ENCODE peak calls at places on chromosomes 11 and 22, in seven cellular contexts. One of them, this sample, is unnamed. For H3K27me3, the result is how much of the 10 kb centered on the place peaks cover.

GRCh38 chr11:62687508-62688396 is 1.6 kb downstream of the LRRN4CL start:
- DNase-seq in effector memory CD4-positive, alpha-beta T cell: no peak
- DNase-seq in adipocyte: no peak
- DNase-seq in RWPE2: no peak
- DNase-seq in neural progenitor cell: no peak
- DNase-seq in CD8-positive, alpha-beta T cell: no peak
- DNase-seq in Caco-2: no peak
- DNase-seq in this sample: peak

GRCh38 chr11:11533751-11534150 is 88.1 kb downstream of the GALNT18 start:
- DNase-seq in effector memory CD4-positive, alpha-beta T cell: no peak
- DNase-seq in neural progenitor cell: peak
- DNase-seq in adipocyte: no peak
- DNase-seq in Caco-2: no peak
- DNase-seq in RWPE2: no peak
- DNase-seq in CD8-positive, alpha-beta T cell: no peak
- DNase-seq in this sample: no peak

GRCh38 chr22:41524809-41525449 is 19.3 kb downstream of the POLR3H start:
- DNase-seq in Caco-2: no peak
- DNase-seq in neural progenitor cell: no peak
- DNase-seq in CD8-positive, alpha-beta T cell: peak
- DNase-seq in effector memory CD4-positive, alpha-beta T cell: peak
- DNase-seq in RWPE2: no peak
- DNase-seq in adipocyte: no peak
- DNase-seq in this sample: peak

GRCh38 chr11:61042961-61043540 is 59.2 kb upstream of the CD5 start:
- DNase-seq in neural progenitor cell: no peak
- DNase-seq in adipocyte: no peak
- DNase-seq in RWPE2: no peak
- DNase-seq in Caco-2: no peak
- DNase-seq in CD8-positive, alpha-beta T cell: no peak
- DNase-seq in effector memory CD4-positive, alpha-beta T cell: no peak
- DNase-seq in this sample: no peak

GRCh38 chr11:8728566-8728965 is 46.0 kb downstream of the RPL27A start:
- DNase-seq in adipocyte: peak
- DNase-seq in effector memory CD4-positive, alpha-beta T cell: no peak
- DNase-seq in RWPE2: no peak
- DNase-seq in CD8-positive, alpha-beta T cell: no peak
- DNase-seq in Caco-2: no peak
- DNase-seq in neural progenitor cell: no peak
- DNase-seq in this sample: no peak

GRCh38 chr11:47946682-47947575 is 33.4 kb upstream of the PTPRJ start:
- DNase-seq in Caco-2: no peak
- DNase-seq in adipocyte: peak
- DNase-seq in neural progenitor cell: no peak
- DNase-seq in RWPE2: peak
- DNase-seq in effector memory CD4-positive, alpha-beta T cell: no peak
- DNase-seq in CD8-positive, alpha-beta T cell: peak
- DNase-seq in this sample: peak

GRCh38 chr11:13012037-13012693 is 3.0 kb downstream of the RASSF10 start:
- DNase-seq in RWPE2: no peak
- DNase-seq in adipocyte: no peak
- DNase-seq in CD8-positive, alpha-beta T cell: no peak
- DNase-seq in neural progenitor cell: peak
- DNase-seq in effector memory CD4-positive, alpha-beta T cell: no peak
- DNase-seq in Caco-2: no peak
- DNase-seq in this sample: peak

GRCh38 chr22:43533656-43534428 is 122.0 kb downstream of the MPPED1 start:
- DNase-seq in CD8-positive, alpha-beta T cell: no peak
- DNase-seq in effector memory CD4-positive, alpha-beta T cell: no peak
- DNase-seq in adipocyte: no peak
- DNase-seq in Caco-2: no peak
- DNase-seq in neural progenitor cell: no peak
- DNase-seq in RWPE2: no peak
- DNase-seq in this sample: no peak

GRCh38 chr11:119696378-119697157 is 32.4 kb downstream of the NECTIN1 start:
- DNase-seq in neural progenitor cell: peak
- DNase-seq in RWPE2: peak
- DNase-seq in Caco-2: peak
- DNase-seq in adipocyte: no peak
- DNase-seq in effector memory CD4-positive, alpha-beta T cell: no peak
- DNase-seq in CD8-positive, alpha-beta T cell: no peak
- DNase-seq in this sample: peak

GRCh38 chr11:111307472-111308108 is 9.2 kb downstream of the POU2AF3 start:
- DNase-seq in Caco-2: no peak
- DNase-seq in adipocyte: no peak
- DNase-seq in RWPE2: no peak
- DNase-seq in neural progenitor cell: no peak
- DNase-seq in CD8-positive, alpha-beta T cell: no peak
- DNase-seq in effector memory CD4-positive, alpha-beta T cell: no peak
- DNase-seq in this sample: no peak

GRCh38 chr11:67382481-67383136 is 9.2 kb upstream of the RAD9A start:
- DNase-seq in CD8-positive, alpha-beta T cell: peak
- DNase-seq in effector memory CD4-positive, alpha-beta T cell: peak
- DNase-seq in Caco-2: peak
- DNase-seq in neural progenitor cell: peak
- DNase-seq in RWPE2: no peak
- DNase-seq in adipocyte: peak
- DNase-seq in this sample: peak

GRCh38 chr11:69729252-69729651 is 25.4 kb upstream of the FGF19 start:
- DNase-seq in effector memory CD4-positive, alpha-beta T cell: no peak
- DNase-seq in RWPE2: peak
- DNase-seq in neural progenitor cell: no peak
- DNase-seq in Caco-2: no peak
- DNase-seq in adipocyte: no peak
- DNase-seq in CD8-positive, alpha-beta T cell: no peak
- DNase-seq in this sample: no peak

GRCh38 chr22:23684051-23684450 is 6.8 kb upstream of the RGL4 start:
- DNase-seq in neural progenitor cell: no peak
- DNase-seq in Caco-2: no peak
- DNase-seq in adipocyte: no peak
- DNase-seq in RWPE2: no peak
- DNase-seq in CD8-positive, alpha-beta T cell: no peak
- DNase-seq in effector memory CD4-positive, alpha-beta T cell: no peak
- DNase-seq in this sample: no peak

GRCh38 chr11:10405858-10406592 is 49.0 kb upstream of the AMPD3 start:
- DNase-seq in RWPE2: peak
- DNase-seq in adipocyte: peak
- DNase-seq in Caco-2: peak
- DNase-seq in CD8-positive, alpha-beta T cell: peak
- DNase-seq in effector memory CD4-positive, alpha-beta T cell: no peak
- DNase-seq in neural progenitor cell: peak
- DNase-seq in this sample: peak

GRCh38 chr22:23263651-23264555 is 83.6 kb downstream of the BCR start:
- DNase-seq in adipocyte: no peak
- DNase-seq in effector memory CD4-positive, alpha-beta T cell: peak
- DNase-seq in CD8-positive, alpha-beta T cell: peak
- DNase-seq in RWPE2: no peak
- DNase-seq in Caco-2: no peak
- DNase-seq in neural progenitor cell: no peak
- DNase-seq in this sample: no peak

GRCh38 chr11:101582242-101583052 is 1.4 kb downstream of the TRPC6 start:
- DNase-seq in adipocyte: peak
- DNase-seq in Caco-2: no peak
- DNase-seq in effector memory CD4-positive, alpha-beta T cell: no peak
- DNase-seq in neural progenitor cell: peak
- DNase-seq in RWPE2: no peak
- DNase-seq in CD8-positive, alpha-beta T cell: no peak
- DNase-seq in this sample: peak

GRCh38 chr11:101586965-101587364 is 3.2 kb upstream of the TRPC6 start:
- DNase-seq in Caco-2: no peak
- DNase-seq in neural progenitor cell: no peak
- DNase-seq in RWPE2: no peak
- DNase-seq in CD8-positive, alpha-beta T cell: no peak
- DNase-seq in adipocyte: no peak
- DNase-seq in effector memory CD4-positive, alpha-beta T cell: no peak
- DNase-seq in this sample: no peak

GRCh38 chr11:101584651-101585050 is 844 bp upstream of the TRPC6 start:
- DNase-seq in CD8-positive, alpha-beta T cell: no peak
- DNase-seq in Caco-2: no peak
- DNase-seq in effector memory CD4-positive, alpha-beta T cell: no peak
- DNase-seq in neural progenitor cell: peak
- DNase-seq in RWPE2: no peak
- DNase-seq in adipocyte: no peak
- DNase-seq in this sample: no peak

GRCh38 chr11:101583180-101584128 is at the start of gene TRPC6:
- DNase-seq in Caco-2: no peak
- DNase-seq in neural progenitor cell: peak
- DNase-seq in RWPE2: peak
- DNase-seq in effector memory CD4-positive, alpha-beta T cell: no peak
- DNase-seq in adipocyte: peak
- DNase-seq in CD8-positive, alpha-beta T cell: no peak
- DNase-seq in this sample: peak

GRCh38 chr11:101584129-101584515 is 315 bp upstream of the TRPC6 start:
- DNase-seq in neural progenitor cell: no peak
- DNase-seq in adipocyte: no peak
- DNase-seq in effector memory CD4-positive, alpha-beta T cell: no peak
- DNase-seq in RWPE2: no peak
- DNase-seq in Caco-2: no peak
- DNase-seq in CD8-positive, alpha-beta T cell: no peak
- DNase-seq in this sample: no peak
- H3K4me3 ChIP-seq in neural progenitor cell: peak
- H3K4me3 ChIP-seq in adipocyte: peak
- H3K4me3 ChIP-seq in effector memory CD4-positive, alpha-beta T cell: no peak
- H3K4me3 ChIP-seq in RWPE2: no peak
- H3K4me3 ChIP-seq in Caco-2: no peak
- H3K4me3 ChIP-seq in CD8-positive, alpha-beta T cell: no peak
- H3K4me3 ChIP-seq in this sample: peak

DNA sequence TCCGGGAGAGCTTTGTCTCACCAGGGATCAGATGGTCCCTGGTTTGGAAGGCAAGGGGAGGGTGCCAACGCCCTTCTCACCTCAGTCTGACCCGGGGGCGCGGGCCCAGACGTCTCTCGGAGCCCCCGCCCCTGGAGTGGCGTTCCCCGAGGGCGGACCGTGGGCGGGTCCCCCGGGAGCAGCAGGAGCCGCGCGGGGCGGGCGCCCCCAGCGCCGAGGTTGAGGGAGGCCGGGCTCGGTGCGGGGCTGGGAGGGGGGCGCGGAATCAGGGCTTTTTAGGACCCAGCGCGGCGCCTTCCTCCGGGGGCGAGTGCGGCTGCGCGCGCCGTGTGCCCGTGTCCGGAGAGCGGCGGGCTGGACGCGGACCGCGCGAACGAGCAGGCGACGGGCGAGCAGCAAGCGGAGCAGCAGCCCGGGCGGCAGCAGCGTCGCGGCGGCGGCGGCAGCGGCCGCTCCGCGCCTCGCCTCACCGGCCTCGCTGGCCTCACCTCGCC is at the start of gene KCNC1:
- DNase-seq in neural progenitor cell: peak
- DNase-seq in effector memory CD4-positive, alpha-beta T cell: no peak
- DNase-seq in Caco-2: peak
- DNase-seq in RWPE2: no peak
- DNase-seq in CD8-positive, alpha-beta T cell: no peak
- DNase-seq in adipocyte: peak
- DNase-seq in this sample: peak
- H3K27me3 ChIP-seq in neural progenitor cell: half or more
- H3K27me3 ChIP-seq in effector memory CD4-positive, alpha-beta T cell: under half
- H3K27me3 ChIP-seq in Caco-2: under half
- H3K27me3 ChIP-seq in RWPE2: half or more
- H3K27me3 ChIP-seq in CD8-positive, alpha-beta T cell: under half
- H3K27me3 ChIP-seq in adipocyte: half or more
- H3K27me3 ChIP-seq in this sample: half or more

DNA sequence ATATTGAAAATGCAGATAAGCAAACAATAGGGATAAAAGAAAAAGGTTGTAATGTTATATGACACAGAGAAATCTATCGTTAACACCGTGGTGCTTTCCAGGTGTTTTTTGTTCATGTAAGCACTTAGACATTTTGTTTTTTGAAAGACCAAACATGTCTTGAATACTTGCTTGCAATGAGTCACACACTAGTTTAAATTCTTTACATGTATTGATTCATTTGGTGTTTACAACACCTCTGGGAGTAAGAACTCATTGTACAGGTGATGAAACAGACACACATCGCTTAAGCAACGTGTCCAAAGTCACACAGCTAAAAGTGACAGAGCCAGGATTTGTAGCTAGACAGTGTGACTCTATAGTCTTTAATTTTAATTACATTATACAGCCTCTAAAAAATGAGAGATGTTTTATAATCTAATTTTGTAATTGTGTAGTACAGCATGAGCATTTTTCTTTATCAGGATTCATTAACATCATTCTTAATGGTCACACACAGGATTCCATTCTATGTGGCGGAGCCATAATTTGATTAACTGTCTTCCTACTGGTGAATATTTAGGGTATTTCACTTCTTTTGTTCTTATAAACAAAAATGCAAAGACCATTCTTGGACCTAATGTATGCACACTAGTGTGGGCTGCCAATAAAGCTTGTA is 148.9 kb downstream of the DBX1 start:
- DNase-seq in RWPE2: no peak
- DNase-seq in effector memory CD4-positive, alpha-beta T cell: no peak
- DNase-seq in neural progenitor cell: no peak
- DNase-seq in CD8-positive, alpha-beta T cell: no peak
- DNase-seq in adipocyte: peak
- DNase-seq in Caco-2: no peak
- DNase-seq in this sample: no peak
- H3K4me3 ChIP-seq in RWPE2: no peak
- H3K4me3 ChIP-seq in effector memory CD4-positive, alpha-beta T cell: no peak
- H3K4me3 ChIP-seq in neural progenitor cell: no peak
- H3K4me3 ChIP-seq in CD8-positive, alpha-beta T cell: no peak
- H3K4me3 ChIP-seq in adipocyte: no peak
- H3K4me3 ChIP-seq in Caco-2: no peak
- H3K4me3 ChIP-seq in this sample: no peak

DNA sequence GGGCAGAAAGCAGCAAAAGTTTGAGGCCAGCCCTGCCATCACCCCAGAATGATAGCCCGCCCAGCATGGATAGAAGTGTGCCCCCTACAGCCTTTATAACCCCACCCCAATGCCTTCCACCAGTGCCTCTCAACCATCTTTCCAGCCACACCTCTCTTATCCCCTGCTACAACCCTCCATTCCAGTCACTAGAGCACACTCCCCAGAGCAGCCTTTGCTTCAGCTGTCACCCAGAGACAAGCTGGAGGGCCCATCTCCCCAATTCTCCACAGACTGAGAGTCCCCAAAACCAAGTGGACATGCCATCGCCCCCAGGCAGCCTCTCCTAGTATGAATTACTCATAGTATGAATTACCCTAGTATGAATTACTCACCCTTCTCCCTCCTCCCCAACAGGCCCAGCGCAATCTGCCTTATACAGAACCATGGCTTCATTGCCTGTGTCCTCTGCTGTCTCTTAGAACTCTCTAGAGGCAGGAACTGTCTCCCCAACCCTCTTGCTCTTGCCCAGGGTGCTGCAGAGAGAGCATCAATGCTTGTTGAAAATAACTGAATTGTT is 24.9 kb downstream of the MYH9 start:
- DNase-seq in neural progenitor cell: no peak
- DNase-seq in Caco-2: no peak
- DNase-seq in CD8-positive, alpha-beta T cell: no peak
- DNase-seq in effector memory CD4-positive, alpha-beta T cell: no peak
- DNase-seq in adipocyte: peak
- DNase-seq in RWPE2: no peak
- DNase-seq in this sample: no peak
- H3K27me3 ChIP-seq in neural progenitor cell: under half
- H3K27me3 ChIP-seq in Caco-2: under half
- H3K27me3 ChIP-seq in CD8-positive, alpha-beta T cell: under half
- H3K27me3 ChIP-seq in effector memory CD4-positive, alpha-beta T cell: under half
- H3K27me3 ChIP-seq in adipocyte: under half
- H3K27me3 ChIP-seq in RWPE2: under half
- H3K27me3 ChIP-seq in this sample: under half

This sample was measured in H7.